ENCODE peak calls at places on chromosomes 16 and 17, in five cellular contexts. One of them, this sample, is unnamed.

GRCh38 chr17:40443988-40444899 is 994 bp downstream of the IGFBP4 start:
- DNase-seq in thoracic aorta: no peak
- DNase-seq in HFFc6: no peak
- DNase-seq in NCI-H524 treated with DMSO at 0.1 percent for 48 hours: no peak
- DNase-seq in stimulated activated CD4-positive, alpha-beta T cell treated with anti-CD3 and anti-CD28 coated beads, Interleukin-2, amount 100 ng/mL, for 4 hours: no peak
- DNase-seq in this sample: no peak

GRCh38 chr17:82941021-82942001 is 101.5 kb upstream of the ZNF750 start:
- DNase-seq in thoracic aorta: no peak
- DNase-seq in HFFc6: no peak
- DNase-seq in NCI-H524 treated with DMSO at 0.1 percent for 48 hours: no peak
- DNase-seq in stimulated activated CD4-positive, alpha-beta T cell treated with anti-CD3 and anti-CD28 coated beads, Interleukin-2, amount 100 ng/mL, for 4 hours: no peak
- DNase-seq in this sample: no peak

GRCh38 chr16:47574091-47575054 is 113.2 kb downstream of the PHKB start:
- DNase-seq in thoracic aorta: no peak
- DNase-seq in HFFc6: no peak
- DNase-seq in NCI-H524 treated with DMSO at 0.1 percent for 48 hours: no peak
- DNase-seq in stimulated activated CD4-positive, alpha-beta T cell treated with anti-CD3 and anti-CD28 coated beads, Interleukin-2, amount 100 ng/mL, for 4 hours: no peak
- DNase-seq in this sample: peak

GRCh38 chr16:23836404-23837291 is 865 bp downstream of the PRKCB start:
- DNase-seq in thoracic aorta: no peak
- DNase-seq in HFFc6: no peak
- DNase-seq in NCI-H524 treated with DMSO at 0.1 percent for 48 hours: no peak
- DNase-seq in stimulated activated CD4-positive, alpha-beta T cell treated with anti-CD3 and anti-CD28 coated beads, Interleukin-2, amount 100 ng/mL, for 4 hours: no peak
- DNase-seq in this sample: no peak

GRCh38 chr17:81368161-81368560 is 27.1 kb upstream of the BAHCC1 start:
- DNase-seq in thoracic aorta: no peak
- DNase-seq in HFFc6: no peak
- DNase-seq in NCI-H524 treated with DMSO at 0.1 percent for 48 hours: no peak
- DNase-seq in stimulated activated CD4-positive, alpha-beta T cell treated with anti-CD3 and anti-CD28 coated beads, Interleukin-2, amount 100 ng/mL, for 4 hours: no peak
- DNase-seq in this sample: no peak

GRCh38 chr16:68360971-68361370 is 50.2 kb downstream of the PRMT7 start:
- DNase-seq in thoracic aorta: no peak
- DNase-seq in HFFc6: no peak
- DNase-seq in NCI-H524 treated with DMSO at 0.1 percent for 48 hours: no peak
- DNase-seq in stimulated activated CD4-positive, alpha-beta T cell treated with anti-CD3 and anti-CD28 coated beads, Interleukin-2, amount 100 ng/mL, for 4 hours: no peak
- DNase-seq in this sample: no peak

GRCh38 chr17:37261286-37261685 is 114.5 kb upstream of the C17orf78 start:
- DNase-seq in thoracic aorta: no peak
- DNase-seq in HFFc6: no peak
- DNase-seq in NCI-H524 treated with DMSO at 0.1 percent for 48 hours: no peak
- DNase-seq in stimulated activated CD4-positive, alpha-beta T cell treated with anti-CD3 and anti-CD28 coated beads, Interleukin-2, amount 100 ng/mL, for 4 hours: no peak
- DNase-seq in this sample: peak

GRCh38 chr16:53664724-53665345 is 38.8 kb downstream of the RPGRIP1L start:
- DNase-seq in thoracic aorta: no peak
- DNase-seq in HFFc6: peak
- DNase-seq in NCI-H524 treated with DMSO at 0.1 percent for 48 hours: no peak
- DNase-seq in stimulated activated CD4-positive, alpha-beta T cell treated with anti-CD3 and anti-CD28 coated beads, Interleukin-2, amount 100 ng/mL, for 4 hours: no peak
- DNase-seq in this sample: peak

GRCh38 chr17:40480501-40481003 is 20.9 kb downstream of the TNS4 start:
- DNase-seq in thoracic aorta: no peak
- DNase-seq in HFFc6: peak
- DNase-seq in NCI-H524 treated with DMSO at 0.1 percent for 48 hours: no peak
- DNase-seq in stimulated activated CD4-positive, alpha-beta T cell treated with anti-CD3 and anti-CD28 coated beads, Interleukin-2, amount 100 ng/mL, for 4 hours: peak
- DNase-seq in this sample: no peak

GRCh38 chr16:11880047-11880446 is 28.7 kb upstream of the RSL1D1 start:
- DNase-seq in thoracic aorta: no peak
- DNase-seq in HFFc6: no peak
- DNase-seq in NCI-H524 treated with DMSO at 0.1 percent for 48 hours: no peak
- DNase-seq in stimulated activated CD4-positive, alpha-beta T cell treated with anti-CD3 and anti-CD28 coated beads, Interleukin-2, amount 100 ng/mL, for 4 hours: no peak
- DNase-seq in this sample: no peak

GRCh38 chr17:16319969-16320368 is 33.3 kb downstream of the CENPV start:
- DNase-seq in thoracic aorta: no peak
- DNase-seq in HFFc6: no peak
- DNase-seq in NCI-H524 treated with DMSO at 0.1 percent for 48 hours: no peak
- DNase-seq in stimulated activated CD4-positive, alpha-beta T cell treated with anti-CD3 and anti-CD28 coated beads, Interleukin-2, amount 100 ng/mL, for 4 hours: no peak
- DNase-seq in this sample: no peak

GRCh38 chr16:9138731-9139501 is 47.5 kb downstream of the HAPSTR1 start:
- DNase-seq in thoracic aorta: no peak
- DNase-seq in HFFc6: peak
- DNase-seq in NCI-H524 treated with DMSO at 0.1 percent for 48 hours: peak
- DNase-seq in stimulated activated CD4-positive, alpha-beta T cell treated with anti-CD3 and anti-CD28 coated beads, Interleukin-2, amount 100 ng/mL, for 4 hours: peak
- DNase-seq in this sample: peak

GRCh38 chr16:3282747-3283524 is at the start of gene ZNF263:
- DNase-seq in thoracic aorta: peak
- DNase-seq in HFFc6: peak
- DNase-seq in NCI-H524 treated with DMSO at 0.1 percent for 48 hours: peak
- DNase-seq in stimulated activated CD4-positive, alpha-beta T cell treated with anti-CD3 and anti-CD28 coated beads, Interleukin-2, amount 100 ng/mL, for 4 hours: peak
- DNase-seq in this sample: peak

GRCh38 chr16:88287219-88287618 is 95.5 kb upstream of the ZNF469 start:
- DNase-seq in thoracic aorta: no peak
- DNase-seq in HFFc6: no peak
- DNase-seq in NCI-H524 treated with DMSO at 0.1 percent for 48 hours: no peak
- DNase-seq in stimulated activated CD4-positive, alpha-beta T cell treated with anti-CD3 and anti-CD28 coated beads, Interleukin-2, amount 100 ng/mL, for 4 hours: no peak
- DNase-seq in this sample: no peak